ENCODE peak calls at places on chromosomes 16 and 17, in seven cellular contexts. K is upper lobe of right lung; E is esophagus squamous epithelium; B is RWPE1; U is H9; P is left lung; O is CD8-positive, alpha-beta memory T cell. D is an unnamed sample.

GRCh38 chr16:6446370-6446769 is 886.3 kb upstream of the RBFOX1 start:
- DNase-seq in U (no peak), B (no peak), O (no peak), E (no peak), P (no peak), K (no peak), D (no peak)

GRCh38 chr16:75029854-75030253 is 31.0 kb downstream of the ZNRF1 start:
- DNase-seq in U (no peak), P (no peak), O (no peak), E (no peak), K (no peak), B (no peak), D (peak; percentile 18)

GRCh38 chr17:52106638-52107261 is 51.8 kb downstream of the CA10 start:
- DNase-seq in E (no peak), K (no peak), P (no peak), O (no peak), B (peak; percentile 59), U (no peak), D (no peak)

GRCh38 chr17:9541718-9542117 is 33.9 kb downstream of the STX8 start:
- DNase-seq in P (no peak), K (no peak), U (no peak), B (no peak), O (no peak), E (no peak), D (no peak)

GRCh38 chr17:38911081-38911730 is 14.2 kb upstream of the LASP1NB start:
- DNase-seq in K (peak; percentile 51), U (peak; percentile 23), O (peak; percentile 26), B (no peak), P (no peak), E (no peak), D (no peak)

GRCh38 chr16:15970202-15970601 is 20.8 kb downstream of the ABCC1 start:
- DNase-seq in E (no peak), U (peak; percentile 93), B (no peak), P (no peak), O (no peak), K (no peak), D (no peak)

GRCh38 chr16:56551796-56552738 is 12.8 kb upstream of the MT4 start:
- DNase-seq in U (no peak), K (no peak), E (no peak), B (no peak), P (no peak), O (no peak), D (no peak)

GRCh38 chr17:19021622-19022083 is 17.1 kb upstream of the FAM83G start:
- DNase-seq in P (peak; percentile 74), K (no peak), U (peak; percentile 74), E (no peak), O (no peak), B (no peak), D (no peak)

GRCh38 chr17:55641559-55642160 is 81.0 kb downstream of the TMEM100 start:
- DNase-seq in B (no peak), U (peak; percentile 69), P (no peak), E (no peak), O (no peak), K (peak; percentile 74), D (no peak)

DNA sequence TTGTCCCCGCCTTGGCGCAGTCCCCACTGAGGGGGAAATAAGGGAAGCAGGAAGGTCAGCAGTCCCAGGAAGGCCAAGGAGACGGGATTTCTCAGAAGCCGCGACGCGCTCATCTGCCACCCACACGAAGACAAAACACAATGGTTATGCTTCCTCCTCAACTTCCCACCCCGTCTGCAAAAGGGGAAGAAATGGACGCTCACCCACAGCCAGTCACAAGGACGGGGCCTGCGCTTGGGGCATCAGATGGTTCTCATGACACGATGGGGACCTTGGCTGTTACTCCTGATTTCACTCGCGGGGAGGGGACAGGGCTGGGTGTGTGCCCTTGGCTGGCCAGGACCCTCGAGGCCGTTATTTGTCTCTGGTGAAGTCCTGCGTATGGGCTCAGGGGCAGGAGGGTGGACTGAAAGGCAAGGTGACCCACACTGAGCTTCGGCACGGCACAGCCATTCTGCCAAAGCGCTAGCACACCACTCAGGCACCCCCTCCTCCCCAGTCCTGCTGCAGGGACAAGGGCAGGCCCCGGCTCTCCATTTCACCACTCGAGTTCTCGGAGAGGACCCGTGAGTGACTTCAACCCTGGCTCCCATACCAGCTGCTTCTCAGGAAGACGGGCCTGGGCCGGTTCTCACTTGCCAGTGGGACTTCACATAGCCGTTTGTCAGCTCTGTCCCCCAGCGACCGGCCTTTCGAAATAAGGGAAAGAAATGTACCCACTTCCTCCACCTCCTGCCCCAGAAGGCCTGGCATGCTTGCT is 84.5 kb downstream of the ABR start:
- DNase-seq in U (no peak), K (peak; percentile 90), P (peak; percentile 89), E (no peak), O (no peak), B (no peak), D (no peak)
- H3K27ac ChIP-seq in U (no peak overlapping the region), K (peak overlapping the region; percentile 85), P (peak overlapping the region; percentile 77), E (peak overlapping the region; percentile 84), O (no peak overlapping the region), B (peak overlapping the region; percentile 63), D (no peak overlapping the region)

DNA sequence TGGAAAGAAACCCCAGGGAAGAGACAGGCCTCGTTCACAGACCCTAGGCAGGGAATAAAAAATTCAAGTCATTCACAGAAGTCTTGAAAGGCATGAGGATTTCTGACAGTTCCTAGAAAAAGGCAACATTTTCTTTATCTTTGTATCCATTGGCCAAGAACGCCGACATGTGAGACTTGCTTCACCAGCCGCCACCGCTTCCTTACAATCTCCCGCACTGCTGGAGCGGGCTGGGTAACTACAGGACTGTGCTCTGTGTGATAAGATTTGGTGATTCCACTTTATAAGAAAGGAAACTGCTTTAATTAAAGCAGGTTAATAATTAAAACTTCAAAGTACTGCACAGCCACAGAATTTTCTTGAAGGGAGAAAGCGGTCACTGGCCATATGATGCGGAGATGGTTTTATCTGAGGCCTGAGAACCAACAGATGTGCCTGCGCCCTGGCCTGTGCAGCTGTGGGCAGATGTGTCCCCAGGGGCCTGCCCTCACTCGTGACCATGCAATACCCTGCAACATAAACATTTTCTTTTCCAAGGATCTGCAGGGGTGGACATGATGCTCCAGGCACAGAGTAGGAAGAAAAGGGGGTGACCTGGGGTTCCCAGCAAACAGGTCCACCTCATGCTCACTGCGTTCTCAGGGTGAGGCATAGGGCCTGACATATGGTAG is 13.0 kb upstream of the LGALS3BP start:
- DNase-seq in P (no peak), U (no peak), E (no peak), K (no peak), B (no peak), O (no peak), D (no peak)
- H3K27ac ChIP-seq in P (no peak overlapping the region), U (no peak overlapping the region), E (no peak overlapping the region), K (no peak overlapping the region), B (peak overlapping the region; percentile 59), O (no peak overlapping the region), D (no peak overlapping the region)

DNA sequence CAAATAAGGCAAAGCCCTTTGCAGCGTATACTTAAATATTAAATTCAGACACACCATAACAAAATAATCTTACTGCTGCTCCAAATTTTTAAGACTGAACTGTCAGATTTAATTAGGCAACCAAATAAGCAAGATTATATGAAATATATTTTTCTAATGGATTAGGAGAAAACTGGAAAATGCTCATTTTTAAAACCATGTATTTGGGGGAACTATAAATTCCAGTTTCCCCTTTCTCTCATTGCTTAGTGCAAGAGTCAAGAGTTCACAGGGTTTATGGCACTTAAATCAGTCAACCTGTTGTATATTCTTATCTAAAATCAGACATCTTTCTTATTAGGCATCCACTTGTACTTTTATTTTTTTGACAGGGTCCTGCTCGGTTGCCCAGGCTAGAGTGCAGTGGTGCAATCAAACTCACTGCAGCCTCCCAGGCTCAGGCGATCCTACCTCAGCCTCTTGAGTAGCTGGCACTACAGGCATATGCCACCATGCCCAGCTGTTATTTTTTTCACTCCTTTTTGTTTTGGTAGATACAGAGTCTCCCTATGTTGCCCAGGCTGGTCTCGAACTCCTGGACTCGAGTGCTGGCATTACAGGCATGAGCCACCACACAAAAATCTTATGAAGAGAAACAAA is 2.1 kb upstream of the KANSL1 start:
- DNase-seq in P (no peak), O (no peak), K (no peak), U (no peak), B (no peak), E (no peak), D (no peak)
- H3K27ac ChIP-seq in P (no peak overlapping the region), O (peak overlapping the region; percentile 96), K (no peak overlapping the region), U (no peak overlapping the region), B (no peak overlapping the region), E (peak overlapping the region; percentile 100), D (no peak overlapping the region)

DNA sequence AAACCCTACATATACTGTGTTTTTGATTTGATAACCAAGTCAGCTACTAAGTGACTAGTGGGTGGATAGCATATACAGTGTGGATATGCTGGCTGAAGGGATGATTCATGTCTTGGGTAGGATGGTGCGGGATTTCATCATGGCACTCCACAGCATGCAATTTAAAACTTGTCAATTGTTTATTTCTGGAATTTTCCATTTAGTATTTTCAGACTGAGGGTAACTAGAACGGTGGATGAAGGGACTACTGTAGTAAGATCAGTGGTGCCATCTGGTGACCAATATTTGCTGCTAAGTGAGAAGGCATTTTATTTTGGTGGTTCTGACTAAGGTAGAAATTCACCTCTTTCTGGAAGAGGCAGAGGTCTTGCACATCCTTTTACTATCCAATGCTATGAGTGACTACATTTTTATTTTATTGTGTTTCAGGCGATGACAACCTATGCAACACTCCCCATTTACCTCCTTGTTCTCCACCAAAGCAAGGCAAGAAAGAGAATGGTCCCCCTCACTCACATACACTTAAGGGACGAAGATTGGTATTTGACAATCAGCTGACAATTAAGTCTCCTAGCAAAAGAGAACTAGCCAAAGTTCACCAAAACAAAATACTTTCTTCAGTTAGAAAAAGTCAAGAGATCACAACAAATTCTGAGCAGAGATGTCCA is 3.1 kb downstream of the CDC6 start:
- DNase-seq in E (no peak), O (no peak), B (peak; percentile 60), U (no peak), P (no peak), K (no peak), D (peak; percentile 64)
- H3K27ac ChIP-seq in E (peak overlapping the region; percentile 30), O (no peak overlapping the region), B (no peak overlapping the region), U (no peak overlapping the region), P (no peak overlapping the region), K (no peak overlapping the region), D (peak overlapping the region; percentile 51)

GRCh38 chr16:81311762-81312161 is 3.0 kb upstream of the GAN start:
- DNase-seq in P (no peak), U (no peak), E (no peak), K (no peak), B (no peak), O (no peak), D (no peak)

GRCh38 chr16:81315271-81316175 is 761 bp downstream of the GAN start:
- DNase-seq in K (peak; percentile 82), O (peak; percentile 56), B (peak; percentile 44), E (no peak), U (no peak), P (peak; percentile 90), D (no peak)

GRCh38 chr16:81314603-81315270 is at the start of gene GAN:
- DNase-seq in E (peak; percentile 83), U (peak; percentile 97), B (peak; percentile 97), P (peak; percentile 98), K (peak; percentile 97), O (peak; percentile 95), D (peak; percentile 86)

GRCh38 chr16:81316176-81316496 is 1.4 kb downstream of the GAN start:
- DNase-seq in O (no peak), K (no peak), P (no peak), E (no peak), U (no peak), B (no peak), D (no peak)

GRCh38 chr16:81313731-81314602 is 795 bp upstream of the GAN start:
- DNase-seq in B (no peak), U (peak; percentile 69), E (no peak), O (no peak), P (no peak), K (no peak), D (no peak)
- H3K27ac ChIP-seq in B (peak overlapping the region; percentile 81), U (peak overlapping the region; percentile 41), E (peak overlapping the region; percentile 99), O (peak overlapping the region; percentile 76), P (peak overlapping the region; percentile 84), K (peak overlapping the region; percentile 89), D (peak overlapping the region; percentile 74)

GRCh38 chr16:27515874-27516353 is 33.8 kb downstream of the GTF3C1 start:
- DNase-seq in B (peak; percentile 29), K (no peak), U (peak; percentile 74), P (no peak), O (no peak), E (no peak), D (no peak)
- H3K27ac ChIP-seq in B (no peak overlapping the region), K (no peak overlapping the region), U (no peak overlapping the region), P (no peak overlapping the region), O (no peak overlapping the region), E (no peak overlapping the region), D (no peak overlapping the region)